ENCODE peak calls at places on chromosomes 11 and 22, in seven cellular contexts. L is spleen, Y is fibroblast of lung, A is astrocyte of the spinal cord, O is mesothelial cell of epicardium, J is choroid plexus epithelial cell, Z is adrenal gland. X is an unnamed sample.

GRCh38 chr11:9565822-9566560 is 7.5 kb upstream of the WEE1 start:
- DNase-seq in Y (peak; percentile 100), J (peak; percentile 100), A (peak; percentile 100), L (no peak), O (no peak), Z (peak; percentile 57), X (peak; percentile 100)

GRCh38 chr11:128195057-128195751 is 392.2 kb downstream of the ETS1 start:
- DNase-seq in L (no peak), A (no peak), Z (no peak), O (no peak), J (peak; percentile 59), Y (no peak), X (no peak)

GRCh38 chr11:75474878-75475766 is 42.1 kb upstream of the KLHL35 start:
- DNase-seq in Z (peak; percentile 47), L (peak; percentile 87), Y (peak; percentile 29), J (peak; percentile 82), A (peak; percentile 29), O (no peak), X (peak; percentile 46)

GRCh38 chr22:36274547-36274946 is 21.6 kb downstream of the APOL1 start:
- DNase-seq in O (no peak), L (no peak), Z (no peak), J (peak; percentile 23), Y (no peak), A (no peak), X (no peak)

GRCh38 chr22:45896961-45897538 is 79.9 kb downstream of the WNT7B start:
- DNase-seq in Z (no peak), J (no peak), A (no peak), O (no peak), L (no peak), Y (no peak), X (no peak)

GRCh38 chr11:76601712-76602111 is 68.8 kb downstream of the LRRC32 start:
- DNase-seq in Z (no peak), J (no peak), A (no peak), Y (no peak), O (no peak), L (no peak), X (no peak)

GRCh38 chr11:66015936-66016792 is 4.4 kb downstream of the CST6 start:
- DNase-seq in Z (no peak), J (no peak), O (no peak), L (no peak), A (no peak), Y (no peak), X (no peak)

GRCh38 chr11:34757026-34757451 is 136.1 kb downstream of the EHF start:
- DNase-seq in Z (no peak), J (no peak), L (no peak), O (no peak), A (no peak), Y (no peak), X (no peak)

GRCh38 chr22:36201630-36202312 is at the start of gene APOL4:
- DNase-seq in Y (no peak), J (no peak), A (no peak), O (peak; percentile 58), Z (peak; percentile 66), L (no peak), X (no peak)

GRCh38 chr22:24417200-24417599 is 10.2 kb upstream of the ADORA2A start:
- DNase-seq in O (no peak), Y (no peak), Z (no peak), J (no peak), A (no peak), L (no peak), X (no peak)

GRCh38 chr11:61149624-61150615 is 11.3 kb downstream of the VPS37C start:
- DNase-seq in Y (no peak), A (no peak), J (peak; percentile 29), L (peak; percentile 73), O (no peak), Z (no peak), X (no peak)

GRCh38 chr11:61635304-61635703 is 44.9 kb upstream of the DAGLA start:
- DNase-seq in J (no peak), L (no peak), Y (no peak), O (no peak), A (no peak), Z (no peak), X (no peak)

GRCh38 chr11:73372371-73372993 is 3.7 kb upstream of the RELT start:
- DNase-seq in Z (no peak), L (no peak), A (no peak), O (no peak), Y (no peak), J (peak; percentile 36), X (peak; percentile 21)

GRCh38 chr22:39244073-39244495 is 698 bp downstream of the PDGFB start:
- DNase-seq in A (no peak), O (peak; percentile 55), J (no peak), Y (no peak), L (no peak), Z (no peak), X (no peak)

DNA sequence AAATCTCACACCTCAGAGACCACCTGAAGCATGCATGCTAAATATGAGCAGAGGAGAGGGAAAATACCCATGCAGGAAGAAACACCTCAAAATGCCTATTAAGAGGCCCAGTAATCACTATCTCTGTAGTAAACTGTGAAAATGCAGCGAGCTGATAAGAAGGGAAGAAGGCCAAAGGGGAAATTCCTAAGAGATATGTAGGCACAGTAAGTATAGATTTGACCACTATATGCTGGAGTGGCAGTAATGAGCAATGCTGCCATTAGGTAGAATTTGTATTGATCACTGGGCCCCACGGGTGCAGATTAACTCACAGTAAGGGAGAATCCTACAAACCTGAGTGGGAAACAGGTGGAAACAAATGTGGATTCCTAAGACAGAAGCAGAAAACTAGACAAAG is 1813.1 kb upstream of the RAG2 start:
- DNase-seq in Y (no peak), J (no peak), Z (no peak), O (no peak), A (no peak), L (no peak), X (no peak)
- TF ChIP-seq CTCF in Y (peak; percentile 13), J (peak; percentile 26), Z (no peak), O (no peak), A (peak; percentile 2), L (no peak), X (peak; percentile 17)

GRCh38 chr11:126361400-126361799 is 5.9 kb downstream of the ST3GAL4 start:
- DNase-seq in Z (peak; percentile 46), O (no peak), J (no peak), Y (no peak), L (peak; percentile 75), A (no peak), X (no peak)

GRCh38 chr11:126358763-126359160 is 3.3 kb downstream of the ST3GAL4 start:
- DNase-seq in Z (peak; percentile 16), O (no peak), A (no peak), J (no peak), Y (no peak), L (peak; percentile 61), X (no peak)

GRCh38 chr11:126357969-126358762 is 2.7 kb downstream of the ST3GAL4 start:
- DNase-seq in O (no peak), A (no peak), L (peak; percentile 76), Y (no peak), Z (peak; percentile 71), J (no peak), X (no peak)

GRCh38 chr11:126360049-126360446 is 4.6 kb downstream of the ST3GAL4 start:
- DNase-seq in O (no peak), J (no peak), Z (peak; percentile 53), L (peak; percentile 69), A (no peak), Y (no peak), X (no peak)

GRCh38 chr11:126359431-126360048 is 4.1 kb downstream of the ST3GAL4 start:
- DNase-seq in L (peak; percentile 76), Y (peak; percentile 70), Z (peak; percentile 95), J (peak; percentile 83), A (peak; percentile 33), O (no peak), X (no peak)
- TF ChIP-seq CTCF in L (no peak), Y (peak; percentile 47), Z (peak; percentile 39), J (peak; percentile 66), A (peak; percentile 15), O (no peak), X (peak; percentile 41)

DNA sequence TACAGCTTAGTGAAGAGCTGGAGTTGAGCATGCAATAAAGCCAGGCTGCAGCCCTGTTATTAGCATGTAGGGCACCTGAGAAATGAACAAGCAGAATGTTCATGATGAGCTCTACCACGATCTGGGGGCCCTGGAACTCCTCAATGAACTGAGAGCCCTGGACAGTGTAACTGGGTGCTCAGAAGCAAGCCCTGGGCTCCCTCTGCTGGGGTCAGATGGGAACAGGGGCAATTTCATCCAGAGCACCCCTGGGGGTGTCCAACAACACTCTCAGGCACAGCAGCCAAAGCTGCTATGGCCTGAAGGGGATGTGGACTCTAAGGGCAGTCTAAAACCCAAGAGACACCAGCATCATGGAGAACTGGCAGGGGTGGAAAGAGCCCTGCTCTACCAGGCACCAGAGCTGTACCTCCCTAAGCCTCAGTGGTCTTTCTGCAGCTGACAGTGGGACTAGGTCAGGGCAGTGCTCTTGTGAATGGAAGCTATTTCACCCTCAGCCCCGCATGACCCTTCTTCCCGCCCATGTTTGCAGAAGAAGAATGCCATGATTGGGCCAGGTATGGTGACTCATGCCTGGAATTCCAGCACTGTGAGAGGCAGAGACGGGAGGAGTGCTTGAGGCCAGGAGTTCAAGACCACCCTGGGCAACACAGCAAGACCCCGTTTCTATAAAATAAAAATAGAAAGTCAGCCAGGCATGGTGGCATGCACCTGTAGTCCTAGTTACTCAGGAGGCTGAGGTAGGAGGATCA is 28.9 kb downstream of the THOC5 start:
- DNase-seq in Z (peak; percentile 70), O (no peak), L (peak; percentile 75), A (no peak), Y (peak; percentile 25), J (peak; percentile 61), X (peak; percentile 12)
- TF ChIP-seq CTCF in Z (peak; percentile 68), O (no peak), L (peak; percentile 43), A (peak; percentile 47), Y (peak; percentile 38), J (peak; percentile 73), X (peak; percentile 62)

GRCh38 chr11:131372243-131372930 is 2.0 kb downstream of the NTM start:
- DNase-seq in Y (no peak), Z (no peak), A (no peak), L (no peak), J (no peak), O (no peak), X (no peak)

GRCh38 chr11:131373326-131373725 is 2.9 kb downstream of the NTM start:
- DNase-seq in A (no peak), Z (no peak), O (no peak), J (no peak), Y (no peak), L (no peak), X (no peak)

GRCh38 chr11:131370901-131371790 is 731 bp downstream of the NTM start:
- DNase-seq in O (no peak), L (no peak), A (no peak), Z (no peak), J (no peak), Y (no peak), X (no peak)

GRCh38 chr11:131371791-131372104 is 1.3 kb downstream of the NTM start:
- DNase-seq in L (no peak), Y (no peak), O (no peak), Z (no peak), J (no peak), A (no peak), X (no peak)

DNA sequence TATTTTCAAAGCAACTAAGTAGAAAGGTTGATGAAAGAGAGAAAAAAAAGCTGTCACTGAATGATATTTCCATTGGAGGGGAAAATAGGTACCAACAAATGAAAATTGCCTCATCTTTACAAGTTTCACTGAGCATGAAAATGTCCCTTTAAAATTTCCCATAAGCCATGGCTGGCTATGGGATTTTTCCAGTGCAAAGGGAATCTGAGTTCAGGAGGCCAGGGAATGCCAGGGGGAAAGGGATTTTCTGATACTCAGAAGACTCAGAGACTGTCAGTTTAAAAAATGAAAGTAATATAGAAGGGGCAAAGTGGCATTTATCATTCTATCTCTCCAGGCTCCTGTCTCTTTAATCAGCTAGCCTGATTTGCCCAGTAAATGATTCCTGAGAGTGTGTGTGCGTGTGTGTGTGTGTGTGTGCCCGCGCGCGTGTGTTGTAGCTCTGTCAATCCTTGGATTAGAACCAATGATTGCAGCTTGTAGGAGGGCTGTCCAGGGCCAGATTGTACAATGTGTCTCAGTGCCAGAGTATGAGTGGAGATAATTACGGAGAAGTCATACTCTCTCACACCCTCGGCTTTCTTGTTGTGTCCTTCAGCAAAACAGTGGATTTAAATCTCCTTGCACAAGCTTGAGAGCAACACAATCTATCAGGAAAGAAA is at the start of gene NTM:
- DNase-seq in J (peak; percentile 6), Z (peak; percentile 69), O (no peak), L (no peak), Y (peak; percentile 68), A (peak; percentile 26), X (no peak)
- TF ChIP-seq CTCF in J (no peak), Z (no peak), O (no peak), L (no peak), Y (no peak), A (no peak), X (no peak)